ENCODE peak calls at places on chromosomes 4 and X, in nine cellular contexts. Y is nephron progenitor cell, V is adrenal gland, U is chondrocyte, C is GM23338, P is transverse colon, G is hepatocyte, Q is ovary, B is stomach. H is an unnamed sample.

GRCh38 chr4:102466298-102466697 is 34.9 kb upstream of the NFKB1 start:
- DNase-seq in Y (no peak), V (no peak), U (no peak), C (no peak), P (no peak), G (no peak), Q (no peak), B (no peak), H (no peak)

GRCh38 chrX:139093201-139093600 is 381.7 kb upstream of the FGF13 start:
- DNase-seq in Y (no peak), V (no peak), U (no peak), C (no peak), P (no peak), G (no peak), Q (no peak), B (no peak), H (no peak)

GRCh38 chrX:69156638-69157037 is 8.6 kb downstream of the PJA1 start:
- DNase-seq in Y (no peak), V (no peak), U (no peak), C (no peak), P (no peak), G (no peak), Q (no peak), B (no peak), H (no peak)

GRCh38 chr4:119478446-119479179 is 150.0 kb downstream of the PDE5A start:
- DNase-seq in Y (no peak), V (no peak), U (no peak), C (no peak), P (no peak), G (no peak), Q (no peak), B (no peak), H (no peak)

GRCh38 chr4:108941914-108942379 is 179.1 kb upstream of the ETNPPL start:
- DNase-seq in Y (peak), V (no peak), U (no peak), C (no peak), P (no peak), G (no peak), Q (no peak), B (no peak), H (no peak)

GRCh38 chrX:110420771-110421498 is 62.3 kb downstream of the RTL9 start:
- DNase-seq in Y (no peak), V (no peak), U (no peak), C (no peak), P (no peak), G (no peak), Q (no peak), B (no peak), H (no peak)

GRCh38 chrX:317424-318067 is 1.1 kb downstream of the GTPBP6 start:
- DNase-seq in Y (no peak), V (no peak), U (peak), C (no peak), P (no peak), G (no peak), Q (no peak), B (no peak), H (no peak)

GRCh38 chrX:6384391-6384790 is 150.5 kb downstream of the VCX3A start:
- DNase-seq in Y (peak), V (no peak), U (no peak), C (no peak), P (no peak), G (no peak), Q (no peak), B (no peak), H (no peak)

GRCh38 chr4:87101543-87102199 is 118.7 kb downstream of the KLHL8 start:
- DNase-seq in Y (no peak), V (no peak), U (no peak), C (no peak), P (no peak), G (no peak), Q (no peak), B (no peak), H (no peak)

GRCh38 chrX:54230440-54231148 is 47.5 kb upstream of the FAM120C start:
- DNase-seq in Y (no peak), V (no peak), U (no peak), C (peak), P (no peak), G (no peak), Q (no peak), B (no peak), H (no peak)

DNA sequence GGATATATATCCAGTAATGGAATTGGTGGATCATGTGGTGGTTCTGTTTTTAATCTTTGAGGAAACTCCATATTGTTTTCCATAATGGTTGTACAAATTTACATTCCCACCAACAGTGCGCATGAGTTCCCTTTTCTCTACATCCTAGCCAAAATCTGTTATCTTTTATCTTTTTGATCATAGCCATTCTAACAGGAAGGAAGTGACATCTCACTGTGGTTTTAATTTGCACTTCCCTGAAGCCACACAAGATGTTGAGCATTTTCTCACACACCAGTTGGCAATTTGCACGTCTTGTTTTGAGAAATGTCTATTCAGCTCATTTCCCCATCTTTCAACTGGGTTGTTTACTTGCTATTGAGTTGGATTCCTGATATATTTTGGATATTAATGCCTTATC is 194.9 kb downstream of the CBLL2 start:
- DNase-seq in Y (no peak), V (no peak), U (no peak), C (no peak), P (no peak), G (no peak), Q (no peak), B (no peak), H (no peak)
- TF ChIP-seq CTCF in Y (no peak), V (no peak), U (no peak), C (no peak), P (no peak), G (no peak), Q (no peak), B (no peak), H (no peak)

DNA sequence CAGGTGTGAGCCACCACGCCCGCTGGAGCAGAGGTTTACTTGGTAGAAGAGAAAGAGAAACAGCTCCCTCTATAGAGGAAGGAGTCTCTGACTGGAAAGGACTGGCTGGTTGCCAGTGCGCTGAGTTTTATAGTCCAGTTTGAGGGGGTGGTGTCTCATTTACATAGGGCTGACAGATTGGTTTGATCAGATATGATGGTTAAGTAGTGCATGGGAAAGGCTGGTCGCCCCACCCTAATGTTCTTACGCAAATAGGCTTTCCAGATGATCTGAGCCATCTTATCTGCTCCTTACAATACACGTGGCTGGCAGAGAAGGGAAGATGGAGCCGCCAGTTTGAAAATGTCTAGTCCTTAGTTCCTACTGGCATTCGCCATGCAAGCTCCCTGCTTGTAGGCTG is 439.5 kb downstream of the NAF1 start:
- DNase-seq in Y (no peak), V (no peak), U (no peak), C (peak), P (no peak), G (peak), Q (no peak), B (peak), H (no peak)
- TF ChIP-seq CTCF in Y (no peak), V (no peak), U (no peak), C (no peak), P (no peak), G (no peak), Q (no peak), B (no peak), H (no peak)

DNA sequence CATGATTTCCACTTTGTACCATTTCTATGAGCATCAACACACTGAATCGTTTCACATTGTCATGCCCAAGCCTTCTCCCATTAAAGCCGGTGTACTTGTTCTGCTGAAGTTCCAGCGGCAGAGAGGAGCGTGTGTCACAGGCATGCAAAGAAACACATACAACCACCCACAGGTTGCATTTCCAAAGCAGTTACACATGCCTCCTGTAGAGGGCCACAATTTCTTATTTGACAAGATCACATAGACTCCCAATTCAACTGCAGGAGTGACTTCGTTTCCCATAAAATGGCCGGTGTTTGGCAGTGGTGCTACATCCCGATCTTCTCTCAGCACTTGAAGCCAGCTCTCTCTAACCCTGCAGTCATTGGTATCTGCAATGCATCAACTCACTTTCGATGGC is 992.6 kb downstream of the NLGN4X start:
- DNase-seq in Y (no peak), V (no peak), U (no peak), C (peak), P (no peak), G (peak), Q (no peak), B (no peak), H (peak)
- TF ChIP-seq CTCF in Y (peak), V (no peak), U (no peak), C (peak), P (no peak), G (no peak), Q (no peak), B (no peak), H (peak)

GRCh38 chrX:70973221-70973620 is 42.3 kb upstream of the SLC7A3 start:
- DNase-seq in Y (no peak), V (peak), U (no peak), C (no peak), P (no peak), G (no peak), Q (no peak), B (no peak), H (no peak)

GRCh38 chrX:70969635-70970481 is 39.0 kb upstream of the SLC7A3 start:
- DNase-seq in Y (no peak), V (no peak), U (no peak), C (peak), P (no peak), G (no peak), Q (no peak), B (no peak), H (no peak)

GRCh38 chrX:70970482-70970999 is 39.6 kb upstream of the SLC7A3 start:
- DNase-seq in Y (no peak), V (no peak), U (no peak), C (peak), P (no peak), G (no peak), Q (no peak), B (no peak), H (no peak)
- TF ChIP-seq CTCF in Y (peak), V (peak), U (peak), C (peak), P (peak), G (peak), Q (no peak), B (no peak), H (peak)

GRCh38 chr4:13036841-13037240 is 447.3 kb downstream of the RAB28 start:
- DNase-seq in Y (no peak), V (no peak), U (no peak), C (no peak), P (no peak), G (no peak), Q (no peak), B (no peak), H (no peak)
- TF ChIP-seq CTCF in Y (no peak), V (no peak), U (no peak), C (no peak), P (no peak), G (no peak), Q (no peak), B (no peak), H (no peak)

GRCh38 chrX:46653482-46653881 is 79.9 kb downstream of the CHST7 start:
- DNase-seq in Y (peak), V (no peak), U (no peak), C (peak), P (no peak), G (peak), Q (no peak), B (no peak), H (no peak)
- TF ChIP-seq CTCF in Y (peak), V (no peak), U (peak), C (peak), P (no peak), G (peak), Q (no peak), B (no peak), H (peak)